ENCODE peak calls at places on chromosomes 1 and 21, in six cellular contexts. C, R, U, A, K and W are unnamed samples. For H3K4me1 and H3K36me3, the result is how much of the 10 kb centered on the place peaks cover.

GRCh38 chr1:38029081-38029681 is 16.6 kb downstream of the UTP11 start:
- DNase-seq in A (peak), U (no peak), K (peak), C (no peak), R (no peak), W (no peak)

GRCh38 chr1:220922951-220923350 is 43.7 kb downstream of the HLX start:
- DNase-seq in C (no peak), A (peak), K (no peak), R (no peak), U (no peak), W (no peak)

GRCh38 chr1:100358210-100358609 is 5.9 kb downstream of the CDC14A start:
- DNase-seq in A (peak), U (no peak), C (no peak), K (no peak), R (no peak), W (no peak)

GRCh38 chr1:61318319-61319125 is 236.2 kb downstream of the NFIA start:
- DNase-seq in K (no peak), A (no peak), U (no peak), C (no peak), R (peak), W (peak)

GRCh38 chr1:62209931-62210595 is 15.4 kb downstream of the L1TD1 start:
- DNase-seq in C (no peak), K (no peak), U (no peak), A (no peak), R (no peak), W (no peak)

GRCh38 chr1:225152061-225152460 is 222.6 kb downstream of the DNAH14 start:
- DNase-seq in C (no peak), A (no peak), R (no peak), K (no peak), U (no peak), W (no peak)

GRCh38 chr1:183893561-183894289 is 88.8 kb downstream of the RGL1 start:
- DNase-seq in R (no peak), A (no peak), U (no peak), C (no peak), K (no peak), W (no peak)

GRCh38 chr1:204357551-204357950 is 2.2 kb downstream of the PLEKHA6 start:
- DNase-seq in C (no peak), R (peak), U (peak), A (no peak), K (peak), W (peak)

GRCh38 chr1:104156804-104157203 is 407.1 kb downstream of the AMY1C start:
- DNase-seq in A (no peak), U (no peak), C (no peak), K (no peak), R (no peak), W (no peak)

GRCh38 chr21:15781986-15782385 is 52.2 kb downstream of the USP25 start:
- DNase-seq in U (no peak), A (no peak), K (no peak), R (no peak), C (no peak), W (no peak)

GRCh38 chr1:107056426-107057196 is at the start of gene PRMT6:
- DNase-seq in U (peak), A (peak), C (peak), K (peak), R (peak), W (peak)

GRCh38 chr21:41640756-41641509 is 125.9 kb downstream of the RIPK4 start:
- DNase-seq in K (no peak), A (no peak), R (no peak), C (no peak), U (no peak), W (peak)

GRCh38 chr1:23793018-23793781 is 2.3 kb downstream of the LYPLA2 start:
- DNase-seq in R (peak), K (peak), U (peak), A (no peak), C (no peak), W (no peak)

GRCh38 chr1:245310605-245311531 is 156.1 kb downstream of the KIF26B start:
- DNase-seq in C (no peak), U (no peak), R (no peak), A (peak), K (no peak), W (no peak)

GRCh38 chr1:22941257-22941656 is 31.4 kb downstream of the LACTBL1 start:
- DNase-seq in A (no peak), K (no peak), U (no peak), R (no peak), C (no peak), W (no peak)

GRCh38 chr1:116990612-116991151 is 10.9 kb upstream of the CD101 start:
- DNase-seq in R (peak), K (peak), A (no peak), U (no peak), C (no peak), W (peak)

GRCh38 chr21:40471103-40471502 is 375.9 kb downstream of the DSCAM start:
- DNase-seq in U (no peak), C (no peak), A (no peak), K (no peak), R (no peak), W (no peak)

GRCh38 chr1:236066054-236066453 is 1.2 kb upstream of the NID1 start:
- DNase-seq in A (no peak), C (no peak), U (no peak), R (peak), K (no peak), W (no peak)

GRCh38 chr1:42368096-42368795 is 12.3 kb upstream of the RIMKLA start:
- DNase-seq in C (no peak), R (no peak), A (no peak), K (no peak), U (no peak), W (no peak)

GRCh38 chr1:19121192-19121591 is 88.9 kb downstream of the UBR4 start:
- DNase-seq in C (no peak), K (no peak), A (no peak), R (no peak), U (peak), W (no peak)

DNA sequence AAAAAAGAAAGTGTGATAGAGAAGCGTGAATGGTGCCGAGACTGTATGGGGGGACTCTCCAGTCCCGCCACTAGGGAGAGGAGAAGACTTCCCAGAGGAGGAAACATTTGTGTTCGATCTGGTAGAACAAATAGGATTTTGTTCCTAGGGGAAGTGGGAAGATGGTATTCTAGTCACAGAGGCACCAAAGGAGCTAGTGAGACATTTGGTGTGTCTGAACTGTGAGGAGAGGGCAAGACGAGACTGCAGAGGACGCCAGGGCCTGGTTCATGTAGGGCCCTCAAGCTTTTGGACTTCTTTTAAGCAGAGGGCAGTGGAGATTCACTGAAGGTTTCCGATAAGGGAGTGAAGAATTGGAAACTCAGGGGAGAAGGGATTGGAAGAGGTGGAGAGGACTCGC is 2.9 kb downstream of the BTBD19 start:
- DNase-seq in R (no peak), C (no peak), U (no peak), K (no peak), A (peak), W (no peak)
- H3K4me1 ChIP-seq in R (half or more), C (half or more), U (half or more), K (under half), A (under half), W (under half)

GRCh38 chr1:216757110-216757509 is 33.9 kb upstream of the ESRRG start:
- DNase-seq in R (no peak), K (no peak), U (no peak), A (no peak), C (no peak), W (no peak)

GRCh38 chr1:216758182-216758581 is 35.0 kb upstream of the ESRRG start:
- DNase-seq in A (peak), K (no peak), C (no peak), R (no peak), U (peak), W (no peak)
- H3K36me3 ChIP-seq in A (under half), K (under half), C (under half), R (under half), U (under half), W (under half)

DNA sequence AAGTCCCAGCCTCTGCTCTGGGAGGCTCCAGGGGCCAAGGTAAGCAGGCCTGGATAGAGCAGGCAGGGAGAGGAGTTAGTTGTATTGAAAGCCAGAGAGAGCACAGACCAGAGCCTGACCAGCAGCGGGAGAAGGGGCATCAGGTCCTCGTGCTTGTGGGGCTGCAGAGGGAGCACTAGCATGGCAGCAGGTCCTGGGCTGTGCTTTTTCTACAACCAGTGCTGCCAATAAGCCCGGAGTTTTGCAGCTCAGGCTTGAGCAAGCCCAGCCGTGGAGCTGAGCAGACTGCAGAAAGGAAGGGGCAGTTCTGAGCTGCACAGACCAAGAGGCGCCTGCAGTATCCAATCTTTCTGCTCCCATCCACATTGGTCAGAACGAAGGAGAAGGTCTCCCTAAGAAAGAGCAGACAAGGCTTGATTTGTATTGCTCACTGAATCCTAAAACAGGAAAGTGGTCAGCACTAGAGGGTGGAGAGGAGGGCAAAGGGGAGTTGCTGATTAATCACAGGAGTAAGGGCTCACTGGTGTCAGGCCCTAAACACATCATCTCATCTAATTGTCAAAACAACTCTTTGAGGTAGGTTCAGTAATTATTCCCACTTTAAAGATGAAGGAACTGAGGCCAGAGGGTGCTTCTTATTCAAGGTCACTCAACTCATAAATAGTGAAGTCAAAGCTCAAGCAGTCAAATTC is 2.7 kb downstream of the DENND2D start:
- DNase-seq in K (no peak), U (no peak), A (peak), C (no peak), R (no peak), W (peak)
- H3K4me1 ChIP-seq in K (under half), U (half or more), A (under half), C (under half), R (under half), W (under half)

GRCh38 chr1:165114022-165114888 is 242.3 kb downstream of the LMX1A start:
- DNase-seq in C (peak), U (no peak), K (no peak), A (peak), R (no peak), W (no peak)

GRCh38 chr1:165112260-165112659 is 244.3 kb downstream of the LMX1A start:
- DNase-seq in C (no peak), U (no peak), K (no peak), A (no peak), R (no peak), W (no peak)

GRCh38 chr1:165117482-165117881 is 239.0 kb downstream of the LMX1A start:
- DNase-seq in K (no peak), C (no peak), R (no peak), U (no peak), A (peak), W (no peak)

GRCh38 chr1:165116732-165117131 is 239.8 kb downstream of the LMX1A start:
- DNase-seq in R (no peak), U (no peak), K (no peak), A (no peak), C (peak), W (no peak)

GRCh38 chr1:165114889-165115285 is 241.6 kb downstream of the LMX1A start:
- DNase-seq in R (no peak), C (no peak), U (no peak), A (no peak), K (no peak), W (no peak)
- H3K36me3 ChIP-seq in R (under half), C (under half), U (under half), A (under half), K (under half), W (under half)

GRCh38 chr1:33338495-33339211 is 17.8 kb upstream of the A3GALT2 start:
- DNase-seq in A (peak), U (peak), C (no peak), K (peak), R (peak), W (peak)

GRCh38 chr1:33335020-33335419 is 14.1 kb upstream of the A3GALT2 start:
- DNase-seq in C (no peak), K (no peak), A (no peak), R (no peak), U (no peak), W (peak)

GRCh38 chr1:33339413-33339812 is 18.5 kb upstream of the A3GALT2 start:
- DNase-seq in A (peak), C (no peak), R (no peak), K (peak), U (no peak), W (peak)

GRCh38 chr1:33336580-33336979 is 15.7 kb upstream of the A3GALT2 start:
- DNase-seq in K (no peak), R (no peak), U (no peak), C (no peak), A (no peak), W (no peak)

GRCh38 chr1:33337994-33338494 is 17.1 kb upstream of the A3GALT2 start:
- DNase-seq in R (no peak), K (no peak), A (no peak), C (no peak), U (no peak), W (no peak)
- H3K4me1 ChIP-seq in R (half or more), K (half or more), A (half or more), C (under half), U (half or more), W (under half)

GRCh38 chr1:244155661-244156060 is 104.6 kb downstream of the ZBTB18 start:
- DNase-seq in A (no peak), K (no peak), U (no peak), R (no peak), C (no peak), W (no peak)
- H3K36me3 ChIP-seq in A (under half), K (under half), U (under half), R (under half), C (under half), W (under half)

GRCh38 chr21:42676799-42677198 is 23.4 kb downstream of the PDE9A start:
- DNase-seq in R (no peak), A (no peak), U (no peak), C (no peak), K (no peak), W (no peak)
- H3K4me1 ChIP-seq in R (under half), A (under half), U (under half), C (under half), K (under half), W (under half)

GRCh38 chr1:36455386-36455785 is 5.1 kb upstream of the OSCP1 start:
- DNase-seq in C (no peak), U (no peak), R (no peak), K (no peak), A (no peak), W (no peak)

GRCh38 chr1:36463404-36463772 is 796 bp downstream of the MRPS15 start:
- DNase-seq in C (no peak), R (no peak), U (no peak), K (no peak), A (no peak), W (no peak)

GRCh38 chr1:36457691-36458090 is 6.5 kb downstream of the MRPS15 start:
- DNase-seq in A (no peak), K (no peak), C (no peak), U (no peak), R (no peak), W (no peak)

GRCh38 chr1:36456391-36456928 is 6.2 kb upstream of the OSCP1 start:
- DNase-seq in R (no peak), K (no peak), A (no peak), C (no peak), U (no peak), W (no peak)

DNA sequence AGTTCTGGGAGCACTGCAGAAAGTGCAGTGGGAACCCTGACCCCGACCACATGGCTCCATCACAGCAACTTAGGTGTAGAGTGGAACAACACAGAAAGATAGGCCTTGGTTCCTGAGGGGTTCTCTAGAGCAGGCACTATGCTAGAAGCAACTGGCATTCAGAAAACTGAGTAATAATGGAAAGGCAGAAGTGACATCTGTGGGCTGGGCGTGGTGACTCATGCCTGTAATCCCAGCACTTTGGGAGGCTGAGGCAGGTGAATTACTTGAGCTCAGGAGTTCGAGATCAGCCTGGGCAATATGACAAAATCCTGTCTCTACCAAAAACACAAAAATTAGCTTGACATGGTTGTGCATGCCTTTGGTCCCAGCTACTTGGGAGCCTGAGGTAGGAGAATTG is 5.3 kb downstream of the MRPS15 start:
- DNase-seq in R (no peak), U (no peak), A (no peak), K (no peak), C (no peak), W (no peak)
- H3K36me3 ChIP-seq in R (under half), U (half or more), A (under half), K (half or more), C (half or more), W (half or more)

DNA sequence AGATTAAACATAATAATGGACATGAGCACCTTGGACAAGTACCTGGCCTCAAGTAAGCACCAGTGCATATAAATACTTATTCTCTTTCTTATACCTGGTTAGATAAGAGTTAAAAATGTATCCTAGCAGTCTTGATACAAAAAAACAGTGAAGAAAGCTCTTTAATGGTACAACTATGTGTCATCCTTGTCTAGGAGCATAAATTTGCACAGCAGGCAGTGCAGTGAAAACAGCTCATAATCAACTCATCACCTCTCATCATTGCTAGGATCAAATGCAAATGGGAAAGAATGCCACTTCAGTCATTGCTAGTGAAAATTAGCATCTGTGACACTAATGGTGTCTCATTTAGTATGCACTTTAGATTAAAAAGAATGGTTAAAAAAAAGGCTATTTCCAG is 7.6 kb downstream of the SAMSN1 start:
- DNase-seq in A (no peak), R (no peak), U (no peak), C (no peak), K (no peak), W (no peak)
- H3K4me1 ChIP-seq in A (under half), R (under half), U (under half), C (under half), K (under half), W (under half)

DNA sequence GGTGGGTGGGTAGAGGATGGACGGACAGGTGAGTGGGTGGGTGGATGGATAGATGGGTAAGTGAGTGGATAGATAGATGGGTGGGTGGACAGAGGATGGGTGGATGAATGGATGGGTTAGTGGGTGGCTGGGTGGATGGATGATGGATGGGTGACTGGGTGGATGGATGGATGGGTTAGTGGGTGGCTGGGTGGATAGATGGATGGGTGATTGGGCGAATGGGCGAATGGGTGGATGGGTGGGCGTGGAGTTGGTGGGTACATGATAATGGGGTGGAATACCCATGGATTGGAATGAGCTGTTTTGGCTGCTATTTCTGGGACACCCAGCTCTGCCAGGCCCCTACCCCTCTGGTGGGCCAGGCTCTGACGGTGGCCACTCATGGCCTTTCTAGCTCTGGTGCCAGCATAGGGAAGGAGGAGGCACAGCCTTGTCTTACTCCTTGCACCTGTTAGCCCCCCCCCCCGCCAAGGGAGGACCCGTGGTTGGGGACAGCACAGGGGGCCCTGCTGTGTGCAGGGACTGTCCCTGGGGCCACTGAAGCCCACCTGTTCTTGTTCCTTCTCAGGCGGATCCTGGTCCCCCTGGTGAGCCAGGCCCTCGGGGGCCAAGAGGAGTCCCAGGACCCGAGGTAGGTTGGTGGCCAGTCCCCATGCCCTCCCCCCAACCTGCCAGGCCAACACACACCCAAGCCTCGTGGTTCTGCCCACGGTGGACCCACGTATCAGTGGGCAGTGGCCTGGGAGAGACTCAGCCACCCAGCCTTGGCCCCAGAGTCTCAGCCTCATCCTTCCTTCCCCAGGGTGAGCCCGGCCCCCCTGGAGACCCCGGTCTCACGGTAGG is 26.4 kb downstream of the COL6A2 start:
- DNase-seq in K (peak), A (no peak), R (peak), C (no peak), U (peak), W (no peak)
- H3K36me3 ChIP-seq in K (under half), A (under half), R (under half), C (under half), U (half or more), W (half or more)